ENCODE peak calls at places on chromosome 10, in ten cellular contexts. E is HL-60, O is pancreas, D is A549, C is sigmoid colon, G is hepatocyte, Y is left ventricle myocardium inferior, B is endodermal cell, F is fibroblast of pulmonary artery, H is astrocyte. W is an unnamed sample.

GRCh38 chr10:12594448-12594944 is 245.1 kb downstream of the CAMK1D start:
- DNase-seq in O (no peak), B (no peak), C (no peak), Y (no peak), E (no peak), G (no peak), F (no peak), D (no peak), H (no peak), W (no peak)

GRCh38 chr10:86946215-86947170 is 10.9 kb downstream of the MMRN2 start:
- DNase-seq in F (no peak), O (no peak), C (peak), B (peak), Y (peak), H (no peak), E (no peak), G (no peak), D (no peak), W (no peak)

GRCh38 chr10:43045631-43046287 is 31.1 kb upstream of the RET start:
- DNase-seq in E (peak), G (no peak), B (peak), Y (peak), F (no peak), D (no peak), H (no peak), C (peak), O (no peak), W (no peak)

GRCh38 chr10:88282876-88283275 is 300.2 kb downstream of the RNLS start:
- DNase-seq in D (no peak), G (no peak), F (peak), E (no peak), H (no peak), B (no peak), C (no peak), O (no peak), Y (no peak), W (no peak)

GRCh38 chr10:113175756-113176651 is 226.0 kb downstream of the TCF7L2 start:
- DNase-seq in F (peak), E (no peak), H (no peak), O (no peak), G (no peak), Y (no peak), C (no peak), B (peak), D (no peak), W (no peak)

GRCh38 chr10:92291921-92292860 is 1.2 kb downstream of the MARCHF5 start:
- DNase-seq in C (peak), Y (peak), H (peak), G (peak), E (peak), B (peak), F (peak), D (peak), O (peak), W (peak)

GRCh38 chr10:97307441-97307840 is 11.6 kb upstream of the FRAT1 start:
- DNase-seq in C (no peak), G (no peak), H (no peak), O (no peak), E (no peak), Y (no peak), D (no peak), B (no peak), F (no peak), W (no peak)

GRCh38 chr10:56623064-56623463 is 262.0 kb upstream of the ZWINT start:
- DNase-seq in G (no peak), H (no peak), D (no peak), F (no peak), O (no peak), B (no peak), Y (no peak), E (no peak), C (no peak), W (no peak)

GRCh38 chr10:46992794-46993552 is 81.7 kb downstream of the PTPN20 start:
- DNase-seq in O (no peak), B (peak), D (peak), C (peak), H (peak), E (peak), F (peak), Y (peak), G (peak), W (no peak)

GRCh38 chr10:125441151-125441550 is 241.8 kb downstream of the TEX36 start:
- DNase-seq in E (no peak), H (no peak), G (no peak), D (no peak), Y (no peak), O (no peak), B (no peak), C (no peak), F (no peak), W (no peak)

DNA sequence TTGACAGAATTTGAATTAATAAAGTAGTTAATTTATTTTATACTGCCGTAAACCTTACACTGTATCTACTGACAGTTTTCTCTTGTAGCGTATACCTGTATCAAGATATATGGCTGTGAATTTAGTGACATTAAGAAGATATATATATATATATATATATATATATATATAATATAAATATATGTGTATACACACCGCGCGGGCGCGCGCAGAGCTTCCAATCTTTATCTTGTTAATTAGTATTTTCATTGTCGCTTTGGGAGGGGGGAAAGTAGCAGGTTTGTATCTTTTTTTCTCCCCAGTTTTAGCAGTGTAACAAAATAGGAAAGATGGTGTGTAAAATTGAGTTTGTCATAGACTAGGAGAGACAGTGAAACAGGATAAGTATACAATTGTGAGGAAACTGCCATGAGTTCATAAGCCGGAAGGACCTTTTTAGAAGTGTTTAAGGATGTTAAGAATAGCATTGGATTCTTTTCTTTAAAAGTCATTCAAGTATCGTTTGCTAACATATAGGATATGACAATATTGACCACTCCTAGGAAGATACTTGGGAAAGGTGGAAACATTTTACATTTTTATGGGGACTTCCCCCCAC is 2.0 kb downstream of the PLEKHA1 start:
- DNase-seq in H (no peak), C (no peak), Y (no peak), B (no peak), O (no peak), E (no peak), G (no peak), D (no peak), F (no peak), W (no peak)
- H3K4me3 ChIP-seq in H (no peak), C (no peak), Y (peak), B (peak), O (no peak), E (no peak), G (no peak), D (no peak), F (no peak), W (no peak)

GRCh38 chr10:133474027-133474426 is 20.3 kb downstream of the SCART1 start:
- DNase-seq in E (no peak), D (no peak), H (no peak), C (no peak), Y (no peak), F (no peak), G (no peak), O (no peak), B (no peak), W (no peak)

GRCh38 chr10:133475821-133476640 is 22.3 kb downstream of the SCART1 start:
- DNase-seq in C (no peak), D (no peak), O (no peak), H (no peak), B (no peak), Y (no peak), G (no peak), F (no peak), E (no peak), W (no peak)

GRCh38 chr10:133474833-133475734 is 21.3 kb downstream of the SCART1 start:
- DNase-seq in B (no peak), E (no peak), G (no peak), Y (no peak), C (no peak), O (no peak), D (no peak), H (no peak), F (no peak), W (no peak)

GRCh38 chr10:133473270-133473669 is 19.5 kb downstream of the SCART1 start:
- DNase-seq in O (no peak), F (no peak), C (no peak), H (no peak), D (no peak), B (no peak), G (no peak), E (no peak), Y (no peak), W (no peak)

GRCh38 chr10:133476641-133476990 is 22.9 kb downstream of the SCART1 start:
- DNase-seq in Y (no peak), F (no peak), E (no peak), C (no peak), O (no peak), B (no peak), D (no peak), H (no peak), G (no peak), W (no peak)
- TF ChIP-seq CTCF in Y (no peak), F (no peak), E (no peak), C (no peak), O (no peak), B (no peak), D (no peak), H (no peak), G (no peak), W (no peak)

GRCh38 chr10:117542706-117543244 is at the start of gene EMX2:
- DNase-seq in E (no peak), O (no peak), F (no peak), B (no peak), G (no peak), C (no peak), Y (no peak), D (no peak), H (no peak), W (no peak)

GRCh38 chr10:117541405-117541908 is 1.1 kb upstream of the EMX2 start:
- DNase-seq in G (no peak), C (no peak), D (no peak), H (no peak), E (no peak), F (peak), B (peak), O (no peak), Y (no peak), W (no peak)

GRCh38 chr10:117540640-117541404 is 1.7 kb upstream of the EMX2 start:
- DNase-seq in E (no peak), H (no peak), Y (no peak), G (no peak), C (no peak), B (no peak), O (no peak), D (no peak), F (no peak), W (no peak)

GRCh38 chr10:117543245-117543998 is 876 bp downstream of the EMX2 start:
- DNase-seq in E (no peak), D (no peak), B (peak), F (no peak), O (no peak), G (peak), Y (no peak), H (no peak), C (no peak), W (no peak)

DNA sequence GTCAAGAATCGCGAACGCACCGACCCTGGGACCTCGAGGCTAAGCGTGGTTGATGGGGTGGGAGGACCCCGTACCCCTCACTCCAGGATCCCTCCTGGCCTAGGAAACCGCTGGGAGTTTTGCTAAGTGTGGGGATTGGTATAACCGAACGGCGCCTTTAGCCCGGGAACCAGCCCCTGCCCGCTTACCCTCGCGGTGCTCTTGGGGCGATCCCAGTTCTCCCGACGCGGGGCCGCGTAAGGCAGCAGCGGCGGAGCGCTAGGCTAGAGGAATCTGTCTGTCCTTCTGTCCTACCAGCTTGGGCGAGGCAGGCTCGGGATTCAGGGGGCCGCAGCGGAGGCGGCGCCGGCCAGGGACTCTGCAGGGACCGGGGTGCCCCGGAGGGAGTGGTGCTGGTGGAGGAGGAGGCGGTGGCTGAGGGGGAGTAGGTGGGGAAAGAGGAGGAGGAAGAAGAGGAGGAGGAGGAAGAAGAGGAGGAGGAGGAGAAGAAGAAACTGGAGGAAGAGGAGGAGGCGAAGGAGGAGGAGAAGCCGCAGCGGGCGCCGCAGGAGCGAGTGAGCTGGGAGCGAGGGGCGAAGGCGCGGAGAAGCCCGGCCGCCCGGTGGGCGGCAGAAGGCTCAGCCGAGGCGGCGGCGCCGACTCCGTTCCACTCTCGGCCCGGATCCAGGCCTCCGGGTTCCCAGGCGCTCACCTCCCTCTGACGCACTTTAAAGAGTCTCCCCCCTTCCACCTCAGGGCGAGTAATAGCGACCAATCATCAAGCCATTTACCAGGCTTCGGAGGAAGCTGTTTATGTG is 439 bp upstream of the EMX2 start:
- DNase-seq in E (no peak), O (no peak), Y (no peak), B (peak), F (peak), C (no peak), H (peak), G (peak), D (peak), W (no peak)
- H3K4me3 ChIP-seq in E (no peak), O (no peak), Y (peak), B (peak), F (peak), C (no peak), H (peak), G (no peak), D (peak), W (no peak)

DNA sequence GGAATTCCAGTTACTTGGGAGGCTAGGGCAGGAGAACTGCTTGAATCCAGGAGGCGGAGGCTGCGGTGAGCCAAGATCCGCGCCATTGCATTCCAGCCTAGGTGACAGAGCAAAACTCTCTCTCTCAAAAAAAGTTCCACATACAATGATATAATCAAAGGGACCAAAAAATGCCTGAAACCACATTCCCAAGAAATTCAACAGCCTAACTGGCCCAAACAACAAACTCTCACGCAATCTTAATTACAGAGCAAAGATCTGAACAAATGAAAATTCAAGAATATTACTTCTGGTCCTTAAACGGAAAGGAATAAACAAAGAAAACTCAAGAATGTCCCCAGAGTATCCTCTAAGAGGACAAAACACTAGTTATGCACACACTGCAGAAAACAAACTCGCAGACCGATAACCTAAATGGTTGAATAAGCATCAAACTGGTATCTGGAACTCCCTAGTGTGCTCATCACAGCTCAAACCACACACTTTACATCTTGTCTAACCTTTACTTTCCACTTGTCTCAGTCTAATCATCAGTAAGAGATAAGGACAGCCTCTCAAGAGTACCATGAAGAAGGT is 3.7 kb downstream of the OGA start:
- DNase-seq in O (no peak), B (no peak), Y (no peak), H (peak), C (no peak), E (no peak), G (no peak), D (no peak), F (no peak), W (peak)
- TF ChIP-seq CTCF in O (no peak), B (no peak), Y (no peak), H (no peak), C (no peak), E (no peak), G (no peak), D (no peak), F (no peak), W (no peak)

GRCh38 chr10:123135415-123136141 is at the start of gene HMX3:
- DNase-seq in D (peak), O (no peak), Y (no peak), C (no peak), G (no peak), H (no peak), E (peak), F (peak), B (peak), W (no peak)
- H3K4me3 ChIP-seq in D (peak), O (no peak), Y (peak), C (no peak), G (no peak), H (no peak), E (peak), F (peak), B (peak), W (peak)

W was measured in GM12864.